ENCODE peak calls at places on chromosomes 5 and 9, in four cellular contexts. V, U, H and Z are unnamed samples.

GRCh38 chr5:2727620-2728019 is 23.9 kb downstream of the IRX2 start:
- DNase-seq in V (no peak), U (no peak), H (no peak), Z (no peak)

GRCh38 chr5:110727025-110727314 is 499 bp upstream of the TMEM232 start:
- DNase-seq in V (no peak), U (no peak), H (no peak), Z (no peak)

GRCh38 chr9:98644011-98644410 is 64.7 kb downstream of the GABBR2 start:
- DNase-seq in V (no peak), U (no peak), H (no peak), Z (no peak)

GRCh38 chr5:87560528-87560927 is 147.8 kb upstream of the CCNH start:
- DNase-seq in V (no peak), U (no peak), H (no peak), Z (no peak)

GRCh38 chr9:76652894-76653293 is 111.3 kb upstream of the PCA3 start:
- DNase-seq in V (no peak), U (no peak), H (no peak), Z (no peak)

GRCh38 chr9:136824496-136825225 is 16.9 kb downstream of the RABL6 start:
- DNase-seq in V (no peak), U (no peak), H (no peak), Z (no peak)

GRCh38 chr9:16238730-16239129 is 631.7 kb downstream of the BNC2 start:
- DNase-seq in V (no peak), U (no peak), H (no peak), Z (no peak)

GRCh38 chr5:112174959-112175594 is 244.0 kb downstream of the EPB41L4A start:
- DNase-seq in V (no peak), U (peak; percentile 90), H (peak; percentile 11), Z (peak; percentile 69)

GRCh38 chr9:111691686-111692329 is 30.4 kb downstream of the GNG10 start:
- DNase-seq in V (no peak), U (peak; percentile 62), H (peak; percentile 10), Z (peak; percentile 17)

GRCh38 chr5:120254385-120254784 is 209.7 kb upstream of the PRR16 start:
- DNase-seq in V (no peak), U (no peak), H (no peak), Z (no peak)

GRCh38 chr5:151825445-151825844 is 53.7 kb downstream of the G3BP1 start:
- DNase-seq in V (peak; percentile 34), U (peak; percentile 50), H (no peak), Z (peak; percentile 35)

GRCh38 chr5:118405650-118406061 is 582.7 kb downstream of the DTWD2 start:
- DNase-seq in V (no peak), U (no peak), H (no peak), Z (no peak)

GRCh38 chr9:133791069-133791468 is 52.9 kb upstream of the SARDH start:
- DNase-seq in V (no peak), U (no peak), H (no peak), Z (no peak)

GRCh38 chr5:1013238-1013947 is 4.8 kb downstream of the NKD2 start:
- DNase-seq in V (no peak), U (no peak), H (no peak), Z (no peak)

GRCh38 chr9:7130421-7130820 is 372.6 kb downstream of the KDM4C start:
- DNase-seq in V (no peak), U (no peak), H (no peak), Z (no peak)

GRCh38 chr5:39599721-39600431 is 175.1 kb upstream of the DAB2 start:
- DNase-seq in V (no peak), U (peak; percentile 41), H (peak; percentile 25), Z (no peak)

GRCh38 chr9:33785914-33786313 is 9.4 kb upstream of the PRSS3 start:
- DNase-seq in V (no peak), U (peak; percentile 30), H (no peak), Z (peak; percentile 27)

GRCh38 chr5:35233601-35234000 is 3.3 kb upstream of the PRLR start:
- DNase-seq in V (no peak), U (no peak), H (no peak), Z (no peak)

GRCh38 chr9:131854906-131855504 is 115.1 kb upstream of the RAPGEF1 start:
- DNase-seq in V (no peak), U (no peak), H (no peak), Z (no peak)

GRCh38 chr9:69122086-69122390 is 52.0 kb upstream of the TJP2 start:
- DNase-seq in V (peak; percentile 75), U (peak; percentile 86), H (peak; percentile 32), Z (peak; percentile 87)

GRCh38 chr5:153159611-153160010 is 330.9 kb upstream of the GRIA1 start:
- DNase-seq in V (no peak), U (no peak), H (peak; percentile 70), Z (no peak)

GRCh38 chr5:6683241-6683640 is 30.0 kb upstream of the TENT4A start:
- DNase-seq in V (no peak), U (no peak), H (no peak), Z (no peak)

GRCh38 chr5:145915970-145916638 is 20.3 kb upstream of the SH3RF2 start:
- DNase-seq in V (no peak), U (no peak), H (no peak), Z (no peak)

GRCh38 chr5:17796757-17797398 is 162.6 kb downstream of the TAF11L14 start:
- DNase-seq in V (no peak), U (no peak), H (peak; percentile 45), Z (no peak)

GRCh38 chr5:116360008-116360853 is 214.4 kb downstream of the SEMA6A start:
- DNase-seq in V (no peak), U (no peak), H (no peak), Z (peak; percentile 38)

GRCh38 chr9:136644593-136645342 is 17.9 kb upstream of the EGFL7 start:
- DNase-seq in V (peak; percentile 41), U (peak; percentile 83), H (no peak), Z (no peak)

GRCh38 chr5:62143268-62144229 is 162.5 kb upstream of the KIF2A start:
- DNase-seq in V (no peak), U (peak; percentile 16), H (no peak), Z (peak; percentile 24)

GRCh38 chr5:158406884-158407790 is 548.2 kb upstream of the CLINT1 start:
- DNase-seq in V (no peak), U (no peak), H (peak; percentile 71), Z (no peak)

GRCh38 chr9:116230233-116230632 is 76.6 kb downstream of the PAPPA start:
- DNase-seq in V (no peak), U (no peak), H (no peak), Z (no peak)

GRCh38 chr5:116655431-116655830 is 80.8 kb upstream of the SEMA6A start:
- DNase-seq in V (no peak), U (no peak), H (no peak), Z (no peak)

GRCh38 chr9:4887556-4887955 is 94.8 kb downstream of the RCL1 start:
- DNase-seq in V (no peak), U (no peak), H (peak; percentile 31), Z (no peak)